ENCODE peak calls at places on chromosomes 3 and 15, in five cellular contexts. R is substantia nigra; Y is AG09319; O is A549; D is stimulated activated CD8-positive, alpha-beta memory T cell treated with anti-CD3 and anti-CD28 coated beads, Interleukin-15, amount 100 ng/mL, for 1 hour. W is an unnamed sample.

GRCh38 chr3:109337393-109337792 is at the start of gene DPPA4:
- DNase-seq in D (no peak), O (no peak), Y (no peak), R (no peak), W (no peak)

GRCh38 chr3:100420885-100421284 is 19.5 kb downstream of the LNP1 start:
- DNase-seq in O (no peak), R (no peak), D (no peak), Y (no peak), W (no peak)

GRCh38 chr3:104750581-104750980 is 616.1 kb upstream of the ALCAM start:
- DNase-seq in R (no peak), Y (peak; percentile 10), O (no peak), D (no peak), W (peak; percentile 26)

GRCh38 chr15:25188551-25189101 is 233.8 kb downstream of the SNRPN start:
- DNase-seq in D (no peak), O (no peak), Y (no peak), R (no peak), W (no peak)

GRCh38 chr3:73786346-73786807 is 161.6 kb upstream of the PDZRN3 start:
- DNase-seq in Y (peak; percentile 64), D (no peak), R (no peak), O (no peak), W (peak; percentile 43)

GRCh38 chr3:23052230-23053019 is 150.7 kb upstream of the UBE2E2 start:
- DNase-seq in R (no peak), D (no peak), Y (no peak), O (peak; percentile 4), W (no peak)

GRCh38 chr3:52086939-52087675 is 30.7 kb upstream of the DUSP7 start:
- DNase-seq in O (no peak), R (no peak), D (no peak), Y (no peak), W (no peak)

GRCh38 chr3:128456776-128457715 is 9.6 kb downstream of the DNAJB8 start:
- DNase-seq in R (no peak), D (no peak), O (no peak), Y (no peak), W (no peak)

GRCh38 chr15:80778964-80779657 is at the start of gene CEMIP:
- DNase-seq in O (peak; percentile 81), Y (peak; percentile 56), R (peak; percentile 69), D (no peak), W (no peak)

GRCh38 chr3:77041156-77041696 is 1.3 kb downstream of the ROBO2 start:
- DNase-seq in D (no peak), O (no peak), R (no peak), Y (no peak), W (no peak)

GRCh38 chr3:53708001-53708621 is 138.1 kb downstream of the CHDH start:
- DNase-seq in O (peak; percentile 47), Y (no peak), R (no peak), D (no peak), W (no peak)

GRCh38 chr3:47469616-47470015 is 6.1 kb downstream of the SCAP start:
- DNase-seq in O (no peak), Y (peak; percentile 36), R (no peak), D (no peak), W (no peak)

GRCh38 chr3:41715376-41715775 is 246.5 kb downstream of the ULK4 start:
- DNase-seq in R (no peak), D (no peak), Y (no peak), O (no peak), W (no peak)

GRCh38 chr3:31581660-31582059 is 48.9 kb downstream of the STT3B start:
- DNase-seq in D (no peak), Y (no peak), O (no peak), R (no peak), W (no peak)

GRCh38 chr3:128416578-128417150 is 50.0 kb downstream of the DNAJB8 start:
- DNase-seq in Y (no peak), O (peak; percentile 72), D (no peak), R (no peak), W (no peak)

GRCh38 chr15:61915640-61916039 is 144.6 kb downstream of the VPS13C start:
- DNase-seq in Y (no peak), D (no peak), R (no peak), O (no peak), W (no peak)

GRCh38 chr3:14410501-14411165 is 8.2 kb downstream of the SLC6A6 start:
- DNase-seq in R (no peak), Y (peak; percentile 82), D (no peak), O (peak; percentile 98), W (no peak)

GRCh38 chr15:68210821-68211655 is 5.9 kb upstream of the CALML4 start:
- DNase-seq in R (peak; percentile 91), O (peak; percentile 42), Y (peak; percentile 14), D (peak; percentile 19), W (no peak)

GRCh38 chr3:50090985-50091384 is 2.3 kb downstream of the RBM5 start:
- DNase-seq in O (no peak), D (no peak), Y (no peak), R (no peak), W (no peak)

GRCh38 chr15:29896062-29896461 is 73.8 kb upstream of the TJP1 start:
- DNase-seq in D (no peak), R (no peak), Y (no peak), O (no peak), W (no peak)

GRCh38 chr15:86040360-86041095 is 39.1 kb upstream of the AGBL1 start:
- DNase-seq in O (no peak), R (no peak), D (no peak), Y (no peak), W (no peak)

W was measured in HFF-Myc.